ENCODE peak calls at places on chromosome 15, in ten cellular contexts. W is neural crest cell; G is activated T-cell treated with anti-CD3 and anti-CD28 coated beads, Interleukin-2, amount 50 U/mL, for 72 hours; J is germinal center; Z is lower lobe of right lung; H is astrocyte; B is NCI-H1436; K is KG1; O is T-helper 17 cell; D is right lobe of liver. M is an unnamed sample.
A peak's percentile ranks its signal among the peaks of the same experiment; 100 is the strongest.

GRCh38 chr15:33553157-33553556 is 242.4 kb downstream of the RYR3 start:
- DNase-seq in J (no peak), K (no peak), G (no peak), O (no peak), Z (no peak), D (no peak), W (no peak), B (no peak), H (no peak), M (no peak)

GRCh38 chr15:100306098-100306497 is 35.7 kb downstream of the ADAMTS17 start:
- DNase-seq in H (no peak), J (no peak), G (no peak), Z (no peak), D (no peak), W (no peak), B (no peak), O (no peak), K (no peak), M (no peak)

GRCh38 chr15:35624881-35625280 is 78.9 kb upstream of the DPH6 start:
- DNase-seq in W (no peak), O (no peak), J (no peak), G (no peak), H (peak; percentile 82), K (no peak), D (peak; percentile 78), Z (peak; percentile 52), B (no peak), M (peak; percentile 62)

GRCh38 chr15:52912172-52912571 is 122.0 kb upstream of the ONECUT1 start:
- DNase-seq in J (no peak), H (no peak), W (no peak), Z (no peak), D (no peak), G (no peak), B (no peak), K (no peak), O (no peak), M (peak; percentile 46)

GRCh38 chr15:68507447-68507846 is 71.3 kb upstream of the CORO2B start:
- DNase-seq in D (no peak), W (no peak), O (no peak), G (no peak), B (no peak), Z (no peak), K (no peak), J (no peak), H (no peak), M (no peak)

GRCh38 chr15:58357529-58358476 is 74.0 kb upstream of the LIPC start:
- DNase-seq in O (no peak), K (no peak), H (peak; percentile 25), G (peak; percentile 60), B (no peak), J (no peak), Z (no peak), W (no peak), D (no peak), M (no peak)

GRCh38 chr15:72492733-72493132 is 18.6 kb downstream of the ARIH1 start:
- DNase-seq in B (no peak), J (no peak), K (no peak), H (no peak), Z (no peak), G (no peak), W (no peak), D (no peak), O (no peak), M (no peak)

GRCh38 chr15:47624503-47624902 is 92.8 kb upstream of the SEMA6D start:
- DNase-seq in O (no peak), G (no peak), K (no peak), H (no peak), Z (no peak), J (no peak), D (no peak), B (no peak), W (no peak), M (no peak)

GRCh38 chr15:42891569-42891968 is 29.0 kb downstream of the TTBK2 start:
- DNase-seq in K (no peak), J (no peak), W (no peak), H (peak; percentile 29), G (no peak), O (no peak), B (no peak), D (no peak), Z (no peak), M (no peak)

GRCh38 chr15:72970965-72971746 is 81.1 kb upstream of the NEO1 start:
- DNase-seq in G (no peak), H (peak; percentile 10), J (no peak), K (no peak), Z (no peak), D (no peak), W (no peak), O (no peak), B (no peak), M (no peak)

GRCh38 chr15:52261498-52262242 is 33.9 kb downstream of the MYO5C start:
- DNase-seq in B (no peak), O (no peak), J (peak; percentile 66), H (peak; percentile 90), D (no peak), G (peak; percentile 83), Z (peak; percentile 64), K (peak; percentile 36), W (peak; percentile 52), M (no peak)

GRCh38 chr15:67170143-67170885 is 84.1 kb downstream of the AAGAB start:
- DNase-seq in G (no peak), H (no peak), K (no peak), Z (no peak), B (no peak), O (no peak), J (no peak), D (no peak), W (no peak), M (no peak)

GRCh38 chr15:58704155-58704825 is 45.2 kb downstream of the ADAM10 start:
- DNase-seq in W (no peak), B (no peak), O (no peak), D (no peak), G (no peak), J (no peak), Z (no peak), K (no peak), H (no peak), M (no peak)

M was measured in epithelial cell of proximal tubule.